ENCODE peak calls at places on chromosomes 7 and 10, in four cellular contexts. J, B, Z and I are unnamed samples.

GRCh38 chr7:46369933-46370654 is 449.0 kb upstream of the IGFBP3 start:
- DNase-seq in J (no peak), Z (peak; percentile 7), B (no peak), I (peak; percentile 47)

GRCh38 chr10:72417971-72418370 is 63.3 kb upstream of the DNAJB12 start:
- DNase-seq in B (peak; percentile 4), Z (no peak), J (no peak), I (no peak)

GRCh38 chr7:115782716-115783460 is 247.7 kb downstream of the TFEC start:
- DNase-seq in B (no peak), J (no peak), Z (no peak), I (no peak)

GRCh38 chr7:147569514-147569913 is 1021.1 kb upstream of the C7orf33 start:
- DNase-seq in B (no peak), Z (no peak), J (no peak), I (no peak)

GRCh38 chr7:137715546-137715945 is 131.2 kb downstream of the DGKI start:
- DNase-seq in B (no peak), J (no peak), Z (no peak), I (no peak)

GRCh38 chr7:33757563-33758165 is 147.7 kb upstream of the BMPER start:
- DNase-seq in B (peak; percentile 66), J (peak; percentile 11), Z (no peak), I (peak; percentile 14)

GRCh38 chr10:131792011-131792651 is 108.7 kb upstream of the PPP2R2D start:
- DNase-seq in B (no peak), Z (no peak), J (no peak), I (no peak)

GRCh38 chr7:108598858-108599257 is 29.2 kb downstream of the DNAJB9 start:
- DNase-seq in Z (no peak), J (no peak), B (no peak), I (no peak)

DNA sequence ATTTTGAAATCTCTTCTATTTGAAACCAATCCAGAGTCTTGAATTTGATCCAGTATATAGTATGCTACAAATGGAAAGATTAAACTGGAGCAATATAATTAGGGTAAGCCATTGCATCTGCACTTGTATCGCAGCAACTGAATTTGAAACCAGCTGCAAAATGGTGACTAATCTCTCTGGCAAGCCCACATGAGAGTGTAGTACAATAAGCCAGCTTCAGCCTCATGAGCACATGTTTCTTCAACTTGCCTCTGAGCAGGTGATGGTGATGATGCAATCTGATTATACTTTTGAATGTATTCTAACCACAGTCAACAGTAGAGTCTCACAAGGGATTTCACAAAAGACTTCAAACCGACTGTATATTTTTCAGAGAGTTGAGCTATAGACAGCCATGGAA is 828 bp upstream of the RPA3 start:
- DNase-seq in B (no peak), J (peak; percentile 81), Z (peak; percentile 26), I (peak; percentile 67)
- H3K4me2 ChIP-seq in B (no peak overlapping the region), J (peak overlapping the region; percentile 58), Z (no peak overlapping the region), I (peak overlapping the region; percentile 11)

GRCh38 chr7:111499027-111499426 is 63.3 kb downstream of the IMMP2L start:
- DNase-seq in Z (peak; percentile 7), J (no peak), B (no peak), I (peak; percentile 68)
- TF ChIP-seq CTCF in Z (no peak), J (no peak), B (no peak), I (no peak)

DNA sequence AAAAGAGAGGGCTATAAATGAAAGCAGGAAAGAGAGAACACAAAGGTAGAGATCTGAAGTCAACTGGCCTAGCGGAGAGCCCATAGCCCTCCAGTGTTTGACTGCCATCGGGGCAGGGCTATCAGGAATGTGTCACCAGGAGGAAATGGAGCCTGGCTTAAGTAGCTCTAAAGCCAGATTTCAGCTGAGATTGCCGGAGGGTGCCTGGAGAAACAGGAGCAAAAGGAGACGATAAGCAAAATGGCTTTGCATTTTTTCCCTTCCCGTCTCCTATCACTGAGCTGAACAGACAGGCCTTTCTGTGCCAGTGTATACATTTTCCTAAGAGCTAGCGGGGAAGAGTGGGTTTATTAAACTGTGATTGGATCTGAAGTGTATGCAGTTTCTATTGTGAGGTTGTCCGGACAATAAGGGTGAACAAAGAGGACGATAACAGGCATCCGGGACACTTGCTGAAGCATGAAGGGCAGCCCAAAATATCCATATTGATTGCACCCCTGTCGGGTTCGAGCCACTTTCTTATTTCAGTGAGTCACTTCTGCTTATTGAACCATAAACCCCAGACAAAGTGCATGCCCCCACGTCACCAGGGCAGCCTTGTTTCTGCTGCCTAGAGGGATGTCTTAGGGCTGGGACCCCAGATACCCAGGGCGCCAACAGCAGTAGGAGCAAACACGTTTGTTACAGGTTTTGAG is 175.5 kb upstream of the LYZL1 start:
- DNase-seq in Z (no peak), J (no peak), B (peak; percentile 18), I (no peak)
- H2AFZ ChIP-seq in Z (no peak overlapping the region), J (no peak overlapping the region), B (peak overlapping the region; percentile 32), I (no peak overlapping the region)

GRCh38 chr10:80457554-80458262 is 3.6 kb downstream of the TSPAN14 start:
- DNase-seq in J (no peak), Z (no peak), B (peak; percentile 35), I (no peak)
- H3K4me2 ChIP-seq in J (no peak overlapping the region), Z (peak overlapping the region; percentile 82), B (no peak overlapping the region), I (peak overlapping the region; percentile 95)

DNA sequence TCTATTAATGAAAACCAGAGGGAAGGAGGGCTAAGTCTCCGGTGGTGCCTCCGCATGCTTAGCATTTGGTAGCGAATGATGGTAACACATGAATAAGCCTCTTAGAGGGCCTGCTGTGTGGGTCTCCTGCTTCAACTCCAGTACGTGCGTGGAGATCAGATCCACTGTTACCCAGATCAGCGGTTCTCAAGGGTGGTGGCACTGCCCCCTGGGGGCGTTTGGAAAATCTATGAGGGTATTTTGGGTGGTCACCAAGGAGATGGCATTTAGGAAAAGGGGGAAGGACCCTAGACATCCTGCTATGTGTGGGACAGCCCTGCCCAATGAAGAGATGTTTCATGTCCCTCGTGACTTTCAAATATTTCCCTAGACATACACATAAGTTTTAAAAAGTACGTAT is 57.1 kb upstream of the TM9SF3 start:
- DNase-seq in B (peak; percentile 12), Z (no peak), J (peak; percentile 9), I (no peak)
- TF ChIP-seq CTCF in B (peak; percentile 23), Z (peak; percentile 14), J (peak; percentile 23), I (no peak)